ENCODE peak calls at places on chromosomes 16 and 17, in seven cellular contexts. E is hepatocyte, Z is GM12878, D is HCT116, U is tibial nerve, Y is ascending aorta, N is upper lobe of left lung. H is an unnamed sample.
A peak's percentile ranks its signal among the peaks of the same experiment; 100 is the strongest.

GRCh38 chr16:86491643-86492030 is 18.7 kb upstream of the FOXF1 start:
- DNase-seq in D (no peak), U (no peak), E (no peak), N (no peak), Z (no peak), Y (no peak), H (no peak)

GRCh38 chr17:39096435-39097158 is 54.8 kb downstream of the PLXDC1 start:
- DNase-seq in E (no peak), N (peak; percentile 25), Z (no peak), Y (no peak), D (no peak), U (no peak), H (no peak)

GRCh38 chr17:38798614-38799500 is 499 bp downstream of the PIP4K2B start:
- DNase-seq in Z (no peak), N (peak; percentile 56), E (peak; percentile 58), U (peak; percentile 9), D (no peak), Y (no peak), H (no peak)

GRCh38 chr16:88605186-88606145 is 32.9 kb upstream of the IL17C start:
- DNase-seq in Z (no peak), Y (no peak), D (no peak), U (no peak), N (no peak), E (no peak), H (no peak)

GRCh38 chr16:27436921-27437650 is 35.1 kb downstream of the IL21R start:
- DNase-seq in Y (no peak), Z (no peak), D (no peak), U (no peak), E (no peak), N (peak; percentile 15), H (no peak)

GRCh38 chr17:47179141-47179540 is 10.0 kb downstream of the CDC27 start:
- DNase-seq in Z (no peak), N (no peak), D (no peak), E (no peak), U (no peak), Y (no peak), H (no peak)

GRCh38 chr17:47733414-47734288 is 615 bp downstream of the TBX21 start:
- DNase-seq in Y (no peak), U (no peak), E (no peak), N (peak; percentile 11), Z (no peak), D (no peak), H (no peak)

GRCh38 chr17:6245301-6245810 is 175.2 kb downstream of the WSCD1 start:
- DNase-seq in N (no peak), Z (no peak), E (no peak), Y (no peak), U (no peak), D (no peak), H (no peak)

GRCh38 chr16:60907645-60908044 is 1128.6 kb downstream of the CDH8 start:
- DNase-seq in Y (no peak), Z (no peak), N (no peak), D (no peak), E (no peak), U (no peak), H (no peak)

GRCh38 chr17:76398523-76399174 is 14.2 kb downstream of the SPHK1 start:
- DNase-seq in E (no peak), Y (no peak), U (no peak), D (no peak), Z (no peak), N (no peak), H (no peak)

GRCh38 chr17:76395980-76396379 is 11.6 kb downstream of the SPHK1 start:
- DNase-seq in U (no peak), N (no peak), E (no peak), Z (no peak), Y (no peak), D (no peak), H (no peak)

GRCh38 chr17:76399175-76400172 is 15.1 kb downstream of the SPHK1 start:
- DNase-seq in D (no peak), N (no peak), E (no peak), Y (no peak), Z (no peak), U (no peak), H (no peak)

GRCh38 chr17:76397687-76398522 is 13.5 kb downstream of the SPHK1 start:
- DNase-seq in D (peak; percentile 68), N (peak; percentile 89), U (peak; percentile 99), E (peak; percentile 92), Y (peak; percentile 43), Z (peak; percentile 30), H (peak; percentile 70)

GRCh38 chr17:76397184-76397583 is 12.8 kb downstream of the SPHK1 start:
- DNase-seq in N (no peak), E (no peak), U (no peak), D (no peak), Z (no peak), Y (no peak), H (no peak)
- H3K36me3 ChIP-seq in N (peaks cover 90% of the 10 kb centered on the region), E (no peaks in the 10 kb centered on the region), U (peaks cover 98% of the 10 kb centered on the region), D (peaks cover 54% of the 10 kb centered on the region), Z (peaks cover 28% of the 10 kb centered on the region), Y (peaks cover 88% of the 10 kb centered on the region), H (peaks cover 35% of the 10 kb centered on the region)

DNA sequence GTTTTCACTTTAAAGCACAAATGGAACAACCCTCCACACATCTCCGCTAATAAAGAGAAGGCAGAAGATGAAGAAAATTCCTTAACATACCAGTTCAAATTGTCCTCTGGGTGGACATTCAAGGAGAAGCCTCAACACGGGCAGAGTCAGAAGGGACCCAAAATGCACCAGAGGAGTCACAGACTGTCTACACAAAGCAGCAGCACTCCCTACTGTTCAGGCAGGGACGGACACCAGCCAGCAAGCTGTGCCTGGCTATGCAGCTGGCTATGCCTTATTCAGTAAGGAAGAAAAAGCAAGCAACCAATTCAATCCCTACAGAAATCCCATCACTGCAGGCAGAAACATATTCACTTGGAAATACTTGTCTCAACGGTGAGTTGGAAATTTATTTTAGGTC is 8.1 kb downstream of the DNAJC7 start:
- DNase-seq in Z (no peak), U (no peak), D (no peak), N (no peak), Y (no peak), E (no peak), H (no peak)
- TF ChIP-seq CTCF in Z (peak; percentile 29), U (peak; percentile 42), D (peak; percentile 36), N (no peak), Y (no peak), E (no peak), H (peak; percentile 16)

DNA sequence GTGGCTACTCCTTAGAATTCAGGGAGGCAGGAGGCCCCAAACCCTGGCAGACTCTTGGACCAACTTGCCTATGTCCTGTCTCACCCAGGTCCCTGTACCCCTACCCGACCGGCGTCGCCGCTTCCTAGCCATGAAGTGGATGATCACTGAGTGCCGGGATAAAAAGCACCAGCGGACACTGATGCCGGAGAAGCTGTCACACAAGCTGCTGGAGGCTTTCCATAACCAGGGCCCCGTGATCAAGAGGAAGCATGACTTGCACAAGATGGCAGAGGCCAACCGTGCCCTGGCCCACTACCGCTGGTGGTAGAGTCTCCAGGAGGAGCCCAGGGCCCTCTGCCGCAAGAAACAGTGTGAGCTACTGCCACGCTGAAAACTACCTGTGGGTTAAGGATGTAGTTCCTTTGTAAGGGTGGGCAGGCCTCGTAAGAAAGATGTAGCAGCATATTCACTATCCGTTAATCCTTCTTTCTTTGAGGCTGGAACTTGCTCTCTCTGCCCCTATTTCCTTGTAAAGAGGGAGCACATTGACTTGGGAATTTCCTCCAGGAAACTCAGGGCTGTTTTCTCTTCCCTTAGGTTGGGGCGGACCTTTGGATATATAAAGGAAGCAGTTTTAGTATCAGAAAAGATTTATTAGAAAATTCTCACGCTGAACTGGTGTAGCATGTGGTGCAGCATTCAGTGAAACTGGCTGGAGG is 4.1 kb downstream of the MRPS7 start:
- DNase-seq in Y (no peak), Z (no peak), D (no peak), E (no peak), N (peak; percentile 39), U (no peak), H (no peak)
- H3K36me3 ChIP-seq in Y (peaks cover 34% of the 10 kb centered on the region), Z (peaks cover 14% of the 10 kb centered on the region), D (peaks cover 18% of the 10 kb centered on the region), E (no peaks in the 10 kb centered on the region), N (peaks cover 43% of the 10 kb centered on the region), U (peaks cover 50% of the 10 kb centered on the region), H (peaks cover 16% of the 10 kb centered on the region)

GRCh38 chr16:4481965-4482364 is 5.8 kb downstream of the HMOX2 start:
- DNase-seq in Y (no peak), Z (no peak), N (no peak), E (no peak), D (no peak), U (no peak), H (no peak)

GRCh38 chr16:4475880-4476790 is at the start of gene HMOX2:
- DNase-seq in U (peak; percentile 90), E (peak; percentile 97), N (peak; percentile 97), Y (peak; percentile 73), Z (peak; percentile 90), D (peak; percentile 90), H (peak; percentile 81)

GRCh38 chr16:4474192-4474961 is at the start of gene NMRAL1:
- DNase-seq in Z (peak; percentile 82), U (peak; percentile 87), N (peak; percentile 96), Y (peak; percentile 70), D (peak; percentile 84), E (peak; percentile 94), H (peak; percentile 87)

GRCh38 chr16:4481526-4481925 is 5.3 kb downstream of the HMOX2 start:
- DNase-seq in D (no peak), Y (no peak), E (no peak), N (no peak), Z (no peak), U (no peak), H (no peak)

DNA sequence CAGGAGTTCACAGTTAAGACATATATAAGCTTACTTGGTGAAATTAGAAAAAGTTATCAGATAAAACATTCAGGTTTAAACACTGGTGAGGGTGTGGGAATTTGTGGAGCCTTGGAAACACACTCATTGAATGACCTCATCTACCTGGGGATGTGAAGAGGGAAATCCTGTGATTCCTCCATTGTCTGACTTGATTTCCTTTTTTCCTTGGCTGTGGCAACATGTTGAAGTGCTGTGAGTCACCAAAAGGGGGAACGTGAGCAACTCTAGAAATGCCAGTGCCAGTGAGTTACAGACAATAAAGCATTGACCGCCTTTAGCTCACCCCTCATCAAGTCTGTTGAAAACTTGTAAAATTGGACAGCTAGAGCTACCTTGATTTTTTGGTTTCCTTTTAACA is 1.8 kb downstream of the HMOX2 start:
- DNase-seq in U (peak; percentile 33), Y (no peak), D (peak; percentile 45), E (no peak), Z (no peak), N (peak; percentile 32), H (peak; percentile 99)
- TF ChIP-seq CTCF in U (no peak), Y (no peak), D (peak; percentile 12), E (peak; percentile 5), Z (no peak), N (no peak), H (no peak)

DNA sequence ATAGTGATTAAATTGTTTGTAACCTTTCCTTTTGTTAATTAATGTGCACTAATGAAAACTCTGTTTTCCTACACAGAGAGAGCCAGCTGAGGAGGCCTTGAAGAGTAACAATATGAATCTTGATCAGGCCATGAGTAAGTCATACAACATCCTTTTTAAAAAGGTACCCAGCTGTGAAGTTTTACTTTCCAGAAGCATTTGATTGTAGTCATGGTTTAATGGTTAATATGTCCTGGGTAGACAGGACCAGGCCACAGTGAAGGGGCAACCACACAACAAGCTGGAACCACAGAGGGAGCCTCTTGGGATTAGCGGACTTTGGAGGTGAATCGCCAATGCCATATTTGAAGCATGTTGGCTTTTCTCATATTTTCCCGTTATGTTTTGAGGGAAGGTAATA is 55.6 kb downstream of the TMC6 start:
- DNase-seq in N (no peak), Z (no peak), U (no peak), D (no peak), E (no peak), Y (no peak), H (no peak)
- H3K36me3 ChIP-seq in N (peaks cover 95% of the 10 kb centered on the region), Z (peaks cover 4% of the 10 kb centered on the region), U (peaks cover 99% of the 10 kb centered on the region), D (peaks cover 25% of the 10 kb centered on the region), E (no peaks in the 10 kb centered on the region), Y (peaks cover 98% of the 10 kb centered on the region), H (peaks cover 1% of the 10 kb centered on the region)

GRCh38 chr17:27533874-27534815 is 77.9 kb downstream of the KSR1 start:
- DNase-seq in D (no peak), Y (no peak), Z (no peak), N (no peak), U (no peak), E (no peak), H (peak; percentile 61)
- TF ChIP-seq CTCF in D (peak; percentile 23), Y (no peak), Z (no peak), N (no peak), U (no peak), E (no peak), H (no peak)

H was measured in bronchial epithelial cell.